ENCODE peak calls at places on chromosomes 1 and 21, in eight cellular contexts. O, W, T, G, E, L, A and R are unnamed samples.

GRCh38 chr1:215114154-215114933 is 31.8 kb downstream of the KCNK2 start:
- DNase-seq in L (no peak), T (peak), E (no peak), O (no peak), A (no peak), W (peak), G (no peak), R (no peak)

GRCh38 chr1:221780175-221780574 is 38.3 kb upstream of the DUSP10 start:
- DNase-seq in A (no peak), E (no peak), W (no peak), G (no peak), O (no peak), T (no peak), L (no peak), R (no peak)

GRCh38 chr1:115680730-115681111 is 39.0 kb downstream of the VANGL1 start:
- DNase-seq in L (no peak), A (no peak), W (no peak), O (no peak), G (no peak), T (no peak), E (no peak), R (no peak)

GRCh38 chr1:66374561-66375111 is 159.3 kb upstream of the SGIP1 start:
- DNase-seq in L (peak), E (no peak), G (no peak), O (no peak), W (no peak), T (peak), A (no peak), R (peak)

GRCh38 chr1:36083219-36083618 is 675 bp upstream of the TEKT2 start:
- DNase-seq in G (no peak), L (no peak), E (no peak), A (no peak), W (no peak), O (no peak), T (no peak), R (no peak)

GRCh38 chr1:104648269-104648691 is 898.6 kb downstream of the AMY1C start:
- DNase-seq in W (no peak), O (no peak), L (no peak), E (peak), T (peak), A (no peak), G (no peak), R (peak)

GRCh38 chr1:57591854-57592253 is 168.0 kb upstream of the DAB1 start:
- DNase-seq in T (no peak), G (no peak), L (no peak), E (peak), A (no peak), O (no peak), W (no peak), R (no peak)

GRCh38 chr21:35649186-35649585 is 411.1 kb downstream of the SETD4 start:
- DNase-seq in W (no peak), E (no peak), G (no peak), L (no peak), T (peak), O (no peak), A (no peak), R (no peak)

GRCh38 chr1:28173151-28173979 is 3.1 kb downstream of the PTAFR start:
- DNase-seq in L (peak), T (no peak), O (no peak), E (no peak), W (no peak), G (no peak), A (no peak), R (no peak)

GRCh38 chr1:192104852-192105251 is 53.4 kb upstream of the RGS18 start:
- DNase-seq in G (no peak), T (peak), E (peak), O (no peak), L (no peak), A (no peak), W (peak), R (no peak)

GRCh38 chr1:203168991-203169390 is 6.6 kb downstream of the MYBPH start:
- DNase-seq in W (no peak), O (no peak), L (no peak), G (no peak), T (no peak), E (no peak), A (peak), R (no peak)

GRCh38 chr1:63843884-63844283 is 70.1 kb downstream of the ROR1 start:
- DNase-seq in G (no peak), E (no peak), W (no peak), O (no peak), T (no peak), L (no peak), A (no peak), R (no peak)

GRCh38 chr1:45356186-45356585 is 15.9 kb upstream of the MUTYH start:
- DNase-seq in O (no peak), L (no peak), A (no peak), T (no peak), W (no peak), G (no peak), E (no peak), R (no peak)

GRCh38 chr1:21781971-21782867 is 730 bp downstream of the USP48 start:
- DNase-seq in T (peak), W (no peak), A (no peak), L (no peak), E (peak), O (no peak), G (peak), R (peak)
- TF ChIP-seq CTCF in T (peak), W (peak), A (no peak), L (peak), E (peak), O (no peak), G (no peak), R (peak)

GRCh38 chr1:206106328-206107167 is 10.6 kb downstream of the AVPR1B start:
- DNase-seq in E (peak), G (peak), O (peak), L (peak), W (peak), T (peak), A (peak), R (peak)
- TF ChIP-seq CTCF in E (peak), G (peak), O (peak), L (peak), W (peak), T (peak), A (peak), R (peak)

DNA sequence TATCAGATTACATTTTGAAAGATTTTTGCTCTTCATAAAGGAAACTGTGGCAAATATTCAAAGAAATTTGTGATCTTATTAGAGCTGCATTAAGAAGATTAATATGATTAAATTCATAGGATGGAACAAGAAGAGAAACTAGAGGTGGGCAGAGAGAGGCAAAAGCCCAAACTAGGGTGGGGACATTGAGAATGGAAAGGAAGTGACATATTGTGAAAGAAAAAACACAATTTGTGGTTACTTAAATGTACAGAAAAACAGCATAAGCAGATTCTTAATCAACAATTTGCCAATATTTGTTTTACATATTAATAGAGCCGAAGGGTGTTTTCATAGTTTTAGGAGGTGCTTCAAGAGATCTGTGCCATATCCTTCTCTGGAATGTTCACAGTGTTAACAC is 401.2 kb downstream of the PTPRC start:
- DNase-seq in E (no peak), W (no peak), L (no peak), T (no peak), G (no peak), A (no peak), O (no peak), R (no peak)
- TF ChIP-seq CTCF in E (no peak), W (no peak), L (no peak), T (no peak), G (no peak), A (no peak), O (no peak), R (no peak)

GRCh38 chr1:25039229-25039628 is 109.2 kb upstream of the RUNX3 start:
- DNase-seq in O (no peak), G (no peak), A (peak), T (peak), W (no peak), E (no peak), L (no peak), R (no peak)
- TF ChIP-seq CTCF in O (no peak), G (no peak), A (no peak), T (peak), W (peak), E (no peak), L (peak), R (no peak)